ENCODE peak calls at places on chromosome 18, in eight cellular contexts. I, U, X, M, V, P, E and N are unnamed samples.
A peak's percentile ranks its signal among the peaks of the same experiment; 100 is the strongest.

GRCh38 chr18:7177131-7177744 is 53.7 kb upstream of the LRRC30 start:
- DNase-seq in I (no peak), U (peak; percentile 32), X (no peak), M (peak; percentile 49), V (no peak), P (no peak), E (peak; percentile 83), N (no peak)

GRCh38 chr18:42086288-42086687 is 131.3 kb downstream of the PIK3C3 start:
- DNase-seq in I (no peak), U (no peak), X (no peak), M (peak; percentile 43), V (no peak), P (no peak), E (no peak), N (no peak)

GRCh38 chr18:984004-984403 is 79.3 kb downstream of the ADCYAP1 start:
- DNase-seq in I (no peak), U (no peak), X (no peak), M (no peak), V (no peak), P (no peak), E (no peak), N (no peak)

GRCh38 chr18:62521588-62521987 is 1.2 kb upstream of the ZCCHC2 start:
- DNase-seq in I (no peak), U (no peak), X (no peak), M (no peak), V (no peak), P (no peak), E (no peak), N (no peak)

GRCh38 chr18:75530548-75531211 is 103.2 kb upstream of the SMIM21 start:
- DNase-seq in I (no peak), U (no peak), X (no peak), M (no peak), V (no peak), P (no peak), E (peak; percentile 57), N (no peak)

GRCh38 chr18:39318462-39318861 is 1752.9 kb upstream of the CELF4 start:
- DNase-seq in I (no peak), U (no peak), X (no peak), M (no peak), V (no peak), P (no peak), E (no peak), N (no peak)

GRCh38 chr18:22324191-22325131 is 93.3 kb downstream of the CTAGE1 start:
- DNase-seq in I (no peak), U (peak; percentile 23), X (no peak), M (peak; percentile 72), V (no peak), P (no peak), E (peak; percentile 14), N (no peak)

GRCh38 chr18:39959839-39960238 is 1995.2 kb upstream of the PIK3C3 start:
- DNase-seq in I (no peak), U (no peak), X (no peak), M (no peak), V (no peak), P (no peak), E (no peak), N (no peak)

GRCh38 chr18:12637901-12638633 is 19.8 kb downstream of the SPIRE1 start:
- DNase-seq in I (no peak), U (no peak), X (no peak), M (no peak), V (no peak), P (no peak), E (peak; percentile 41), N (no peak)

GRCh38 chr18:36128907-36129299 is 237 bp downstream of the SLC39A6 start:
- DNase-seq in I (no peak), U (no peak), X (no peak), M (no peak), V (no peak), P (no peak), E (no peak), N (no peak)

GRCh38 chr18:8615397-8616025 is 6.3 kb downstream of the RAB12 start:
- DNase-seq in I (peak; percentile 52), U (no peak), X (no peak), M (peak; percentile 34), V (no peak), P (no peak), E (peak; percentile 95), N (no peak)

GRCh38 chr18:58176915-58177717 is 133.1 kb downstream of the NEDD4L start:
- DNase-seq in I (no peak), U (no peak), X (no peak), M (peak; percentile 92), V (no peak), P (no peak), E (peak; percentile 84), N (no peak)

GRCh38 chr18:28112056-28112470 is 64.9 kb downstream of the CDH2 start:
- DNase-seq in I (no peak), U (no peak), X (no peak), M (peak; percentile 63), V (no peak), P (no peak), E (peak; percentile 45), N (no peak)

GRCh38 chr18:6719914-6720692 is 9.4 kb upstream of the ARHGAP28 start:
- DNase-seq in I (no peak), U (no peak), X (no peak), M (no peak), V (no peak), P (no peak), E (no peak), N (no peak)

GRCh38 chr18:8721716-8722115 is 16.4 kb downstream of the MTCL1 start:
- DNase-seq in I (no peak), U (no peak), X (no peak), M (no peak), V (peak; percentile 73), P (no peak), E (peak; percentile 54), N (no peak)

GRCh38 chr18:78932281-78932680 is 47.3 kb upstream of the SALL3 start:
- DNase-seq in I (no peak), U (no peak), X (no peak), M (no peak), V (no peak), P (no peak), E (no peak), N (no peak)

GRCh38 chr18:79792988-79793355 is 4.8 kb upstream of the KCNG2 start:
- DNase-seq in I (no peak), U (no peak), X (no peak), M (no peak), V (no peak), P (no peak), E (no peak), N (no peak)